ENCODE peak calls at places on chromosome 4, in four cellular contexts. O is cardiac muscle cell, I is brain microvascular endothelial cell, S is osteoblast. X is an unnamed sample.

GRCh38 chr4:123127865-123128264 is 205.5 kb upstream of the NUDT6 start:
- DNase-seq in S (no peak), I (no peak), O (no peak), X (no peak)

GRCh38 chr4:134024251-134024650 is 177.3 kb downstream of the PABPC4L start:
- DNase-seq in S (no peak), I (no peak), O (peak), X (no peak)

GRCh38 chr4:8010618-8011017 is 71.0 kb upstream of the AFAP1 start:
- DNase-seq in S (peak), I (peak), O (peak), X (no peak)

GRCh38 chr4:175453456-175453855 is 358.6 kb downstream of the GPM6A start:
- DNase-seq in I (peak), S (no peak), O (no peak), X (no peak)

GRCh38 chr4:82774711-82775171 is 23.9 kb downstream of the SCD5 start:
- DNase-seq in O (no peak), I (no peak), S (no peak), X (no peak)

GRCh38 chr4:113945906-113946305 is 33.5 kb downstream of the ARSJ start:
- DNase-seq in S (peak), I (no peak), O (peak), X (no peak)

GRCh38 chr4:32140636-32141035 is 1420.5 kb downstream of the PCDH7 start:
- DNase-seq in S (no peak), I (peak), O (peak), X (no peak)

GRCh38 chr4:64777286-64777685 is 368.0 kb upstream of the TECRL start:
- DNase-seq in I (no peak), S (no peak), O (no peak), X (no peak)

GRCh38 chr4:8580321-8581093 is at the start of gene GPR78:
- DNase-seq in O (peak), I (peak), S (peak), X (no peak)

GRCh38 chr4:62670509-62670908 is 1470.4 kb downstream of the ADGRL3 start:
- DNase-seq in O (no peak), I (no peak), S (no peak), X (no peak)

GRCh38 chr4:6472387-6473263 is at the start of gene PPP2R2C:
- DNase-seq in S (peak), I (no peak), O (no peak), X (no peak)

GRCh38 chr4:149765630-149766029 is 50.0 kb downstream of the IQCM start:
- DNase-seq in S (no peak), O (peak), I (peak), X (no peak)

GRCh38 chr4:44629280-44629866 is 22.1 kb downstream of the YIPF7 start:
- DNase-seq in I (peak), S (peak), O (peak), X (no peak)

GRCh38 chr4:189021831-189022230 is 882.6 kb downstream of the TRIML1 start:
- DNase-seq in O (peak), S (no peak), I (peak), X (no peak)

GRCh38 chr4:2245787-2246275 is 3.9 kb upstream of the HAUS3 start:
- DNase-seq in S (peak), O (no peak), I (no peak), X (no peak)

GRCh38 chr4:158018090-158018808 is 154.6 kb downstream of the GASK1B start:
- DNase-seq in O (peak), I (no peak), S (no peak), X (no peak)

GRCh38 chr4:42148453-42148852 is 4.0 kb downstream of the BEND4 start:
- DNase-seq in I (no peak), O (no peak), S (no peak), X (no peak)

GRCh38 chr4:180860136-180860720 is 1383.0 kb upstream of the TENM3 start:
- DNase-seq in S (no peak), O (no peak), I (no peak), X (no peak)

GRCh38 chr4:157315968-157316367 is 95.4 kb downstream of the GRIA2 start:
- DNase-seq in O (no peak), S (no peak), I (no peak), X (no peak)

GRCh38 chr4:14168919-14169318 is 541.4 kb upstream of the BOD1L1 start:
- DNase-seq in O (peak), I (peak), S (peak), X (no peak)

GRCh38 chr4:102535398-102536082 is 34.4 kb downstream of the NFKB1 start:
- DNase-seq in S (peak), O (peak), I (peak), X (no peak)

GRCh38 chr4:7156273-7157139 is 35.8 kb upstream of the SORCS2 start:
- DNase-seq in S (peak), I (peak), O (peak), X (no peak)

GRCh38 chr4:11165052-11165451 is 263.6 kb downstream of the HS3ST1 start:
- DNase-seq in S (no peak), I (no peak), O (peak), X (no peak)

GRCh38 chr4:144409525-144409924 is 236.4 kb upstream of the HHIP start:
- DNase-seq in I (no peak), S (no peak), O (no peak), X (no peak)

GRCh38 chr4:2065106-2065930 is 6.2 kb downstream of the NAT8L start:
- DNase-seq in I (no peak), O (no peak), S (peak), X (no peak)

GRCh38 chr4:114383721-114384120 is 214.9 kb upstream of the UGT8 start:
- DNase-seq in I (peak), O (peak), S (no peak), X (no peak)

GRCh38 chr4:15963568-15963967 is 593 bp upstream of the FGFBP2 start:
- DNase-seq in O (no peak), S (no peak), I (no peak), X (no peak)

GRCh38 chr4:116027311-116027710 is 913.9 kb upstream of the NDST4 start:
- DNase-seq in O (no peak), S (no peak), I (no peak), X (no peak)

GRCh38 chr4:37066149-37066548 is 178.4 kb upstream of the NWD2 start:
- DNase-seq in I (no peak), O (no peak), S (no peak), X (no peak)

GRCh38 chr4:7727727-7728126 is 211.9 kb downstream of the AFAP1 start:
- DNase-seq in O (no peak), S (no peak), I (no peak), X (no peak)

GRCh38 chr4:16176621-16177020 is 49.6 kb downstream of the TAPT1 start:
- DNase-seq in S (no peak), O (no peak), I (no peak), X (no peak)

GRCh38 chr4:102139132-102139573 is 206.1 kb downstream of the SLC39A8 start:
- DNase-seq in O (peak), S (no peak), I (peak), X (no peak)

GRCh38 chr4:98026362-98026761 is 116.9 kb downstream of the STPG2 start:
- DNase-seq in O (no peak), I (no peak), S (no peak), X (no peak)

GRCh38 chr4:4857001-4857808 is 2.3 kb upstream of the MSX1 start:
- DNase-seq in S (no peak), O (no peak), I (no peak), X (no peak)

DNA sequence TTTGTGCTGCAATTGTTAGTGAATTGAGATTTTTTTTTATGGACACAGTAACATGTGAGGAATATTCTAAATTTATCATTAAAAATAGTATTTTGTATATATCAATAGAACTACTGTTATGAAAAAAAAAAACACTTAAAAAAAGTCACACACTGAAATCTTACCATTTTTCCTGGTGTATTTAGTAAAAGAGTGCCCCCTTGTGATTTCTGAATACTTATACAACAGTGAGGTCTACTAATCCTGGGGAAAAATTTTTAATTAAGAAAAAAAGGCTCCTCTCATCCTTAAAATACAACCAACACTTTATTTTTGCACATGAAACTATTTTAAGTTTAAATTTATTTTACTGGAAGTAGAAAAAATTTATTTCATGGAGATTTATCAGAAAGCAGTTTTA is 56.4 kb upstream of the SPOCK3 start:
- DNase-seq in S (no peak), O (peak), I (no peak), X (no peak)
- TF ChIP-seq CTCF in S (no peak), O (no peak), I (peak), X (no peak)

GRCh38 chr4:183686461-183686860 is 27.4 kb downstream of the TRAPPC11 start:
- DNase-seq in S (no peak), O (no peak), I (no peak), X (no peak)

GRCh38 chr4:183691006-183691405 is 31.9 kb downstream of the TRAPPC11 start:
- DNase-seq in I (no peak), S (no peak), O (no peak), X (no peak)

GRCh38 chr4:183691897-183692296 is 32.8 kb downstream of the TRAPPC11 start:
- DNase-seq in S (no peak), O (no peak), I (no peak), X (no peak)

GRCh38 chr4:183688216-183688615 is 29.1 kb downstream of the TRAPPC11 start:
- DNase-seq in I (no peak), S (no peak), O (no peak), X (no peak)
- H3K27ac ChIP-seq in I (no peak), S (no peak), O (no peak), X (no peak)

DNA sequence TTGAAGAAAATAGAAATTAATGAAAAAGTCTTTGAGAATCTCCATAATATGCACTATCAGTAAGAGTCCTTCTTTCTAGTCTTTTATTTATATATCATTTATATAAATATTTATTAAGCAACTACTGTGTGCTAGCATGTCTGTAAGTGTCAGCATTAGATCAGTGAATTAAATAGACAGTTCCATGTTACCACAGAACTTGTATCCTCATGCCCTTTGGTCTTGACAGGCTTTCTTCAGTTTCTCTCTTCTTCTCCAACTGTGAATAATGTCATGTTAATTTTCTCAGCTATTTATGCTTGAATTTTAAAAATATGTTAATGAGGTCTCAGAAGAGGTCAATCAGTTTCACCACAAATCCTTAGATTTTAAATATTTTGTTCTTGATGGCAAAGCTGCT is 389.6 kb upstream of the TRAM1L1 start:
- DNase-seq in O (no peak), S (no peak), I (no peak), X (no peak)
- TF ChIP-seq CTCF in O (no peak), S (no peak), I (no peak), X (no peak)

DNA sequence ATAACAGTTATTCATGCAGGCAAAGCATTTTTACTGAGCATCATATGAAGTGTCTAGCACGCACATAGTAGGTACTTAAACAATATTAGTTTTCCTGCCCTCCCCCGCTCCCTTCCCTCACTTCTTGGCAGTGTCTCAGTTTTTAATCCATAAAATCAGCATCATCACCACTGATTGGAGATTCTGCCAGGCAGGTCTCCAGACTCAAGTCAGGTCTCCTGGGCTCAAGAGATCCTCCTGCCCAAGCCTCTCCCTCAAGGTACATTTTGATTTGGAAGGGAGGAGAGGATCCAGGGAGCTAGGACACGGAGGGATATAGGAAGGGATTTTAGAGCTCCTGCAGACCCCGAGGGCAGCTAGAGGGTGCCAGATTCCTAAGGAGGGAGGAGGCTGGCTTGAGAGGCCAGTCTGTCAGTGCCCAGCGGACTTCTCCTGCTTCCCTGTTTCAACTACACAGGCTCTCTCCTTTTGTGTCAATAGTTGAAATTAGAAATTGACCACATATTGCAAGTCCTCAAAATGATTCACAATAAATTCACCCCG is 4.4 kb upstream of the FAT1 start:
- DNase-seq in I (no peak), O (peak), S (no peak), X (no peak)
- H3K27ac ChIP-seq in I (peak), O (no peak), S (peak), X (no peak)